ENCODE peak calls at places on chromosomes 2 and 18, in six cellular contexts. G is Panc1, K is SJSA1, J is epithelial cell of esophagus, F is RPMI7951, V is aorta. B is an unnamed sample.

GRCh38 chr18:9869713-9870430 is 15.9 kb upstream of the TXNDC2 start:
- DNase-seq in G (peak), K (peak), J (peak), F (peak), V (no peak), B (no peak)

GRCh38 chr2:8633186-8633734 is 48.6 kb upstream of the ID2 start:
- DNase-seq in G (no peak), K (no peak), J (no peak), F (no peak), V (peak), B (no peak)

GRCh38 chr18:41858761-41859555 is 96.1 kb upstream of the PIK3C3 start:
- DNase-seq in G (no peak), K (no peak), J (no peak), F (no peak), V (no peak), B (no peak)

GRCh38 chr2:64522843-64523428 is 1.2 kb upstream of the AFTPH start:
- DNase-seq in G (peak), K (peak), J (peak), F (peak), V (no peak), B (peak)

GRCh38 chr18:73594749-73595148 is 552.9 kb downstream of the FBXO15 start:
- DNase-seq in G (no peak), K (no peak), J (no peak), F (peak), V (no peak), B (peak)

GRCh38 chr2:59462418-59463197 is 1090.8 kb downstream of the BCL11A start:
- DNase-seq in G (no peak), K (no peak), J (peak), F (no peak), V (no peak), B (no peak)

GRCh38 chr2:105194022-105194681 is 47.4 kb upstream of the GPR45 start:
- DNase-seq in G (no peak), K (no peak), J (no peak), F (peak), V (no peak), B (no peak)

GRCh38 chr2:160816916-160817315 is 323.3 kb upstream of the RBMS1 start:
- DNase-seq in G (no peak), K (no peak), J (no peak), F (no peak), V (no peak), B (no peak)

GRCh38 chr2:8049851-8050571 is 631.8 kb upstream of the ID2 start:
- DNase-seq in G (no peak), K (no peak), J (peak), F (no peak), V (no peak), B (no peak)

GRCh38 chr2:190809139-190809764 is 71.4 kb upstream of the GLS start:
- DNase-seq in G (no peak), K (no peak), J (no peak), F (peak), V (no peak), B (no peak)

GRCh38 chr2:172677363-172677762 is 58.3 kb upstream of the RAPGEF4 start:
- DNase-seq in G (no peak), K (no peak), J (peak), F (no peak), V (no peak), B (no peak)

GRCh38 chr18:7607535-7608173 is 40.5 kb downstream of the PTPRM start:
- DNase-seq in G (no peak), K (no peak), J (no peak), F (no peak), V (no peak), B (no peak)

GRCh38 chr18:34590503-34590902 is 119.6 kb upstream of the DTNA start:
- DNase-seq in G (no peak), K (no peak), J (no peak), F (no peak), V (no peak), B (no peak)

GRCh38 chr2:42142476-42143184 is 26.5 kb upstream of the EML4 start:
- DNase-seq in G (no peak), K (peak), J (no peak), F (no peak), V (no peak), B (no peak)

GRCh38 chr2:94869552-94870391 is 1.5 kb upstream of the TEKT4 start:
- DNase-seq in G (no peak), K (no peak), J (no peak), F (no peak), V (no peak), B (no peak)

GRCh38 chr2:189899101-189899500 is 114.9 kb downstream of the PMS1 start:
- DNase-seq in G (no peak), K (no peak), J (no peak), F (no peak), V (no peak), B (no peak)

GRCh38 chr2:20291106-20291564 is 59.5 kb downstream of the PUM2 start:
- DNase-seq in G (peak), K (peak), J (peak), F (peak), V (no peak), B (peak)

GRCh38 chr2:227545990-227546389 is 52.7 kb upstream of the SCYGR2 start:
- DNase-seq in G (no peak), K (no peak), J (peak), F (peak), V (peak), B (no peak)

GRCh38 chr2:234165421-234165820 is 114.9 kb downstream of the SPP2 start:
- DNase-seq in G (no peak), K (peak), J (peak), F (peak), V (no peak), B (peak)

B was measured in astrocyte of the cerebellum.